ENCODE peak calls at places on chromosomes 11 and 22, in four cellular contexts. S, L, A and D are unnamed samples.

GRCh38 chr11:125305346-125305745 is 140.8 kb downstream of the PKNOX2 start:
- DNase-seq in A (no peak), S (no peak), L (no peak), D (no peak)

GRCh38 chr11:113505046-113505445 is 29.8 kb upstream of the DRD2 start:
- DNase-seq in A (no peak), S (no peak), L (no peak), D (no peak)

GRCh38 chr11:63906585-63906984 is 10.4 kb downstream of the RCOR2 start:
- DNase-seq in L (no peak), S (no peak), A (peak), D (peak)

GRCh38 chr11:73185680-73186293 is 32.3 kb upstream of the P2RY2 start:
- DNase-seq in A (peak), S (no peak), L (no peak), D (peak)

GRCh38 chr22:24416095-24416494 is 11.3 kb upstream of the ADORA2A start:
- DNase-seq in A (no peak), S (no peak), L (no peak), D (no peak)

GRCh38 chr11:47510231-47510630 is 42.7 kb downstream of the CELF1 start:
- DNase-seq in A (no peak), L (no peak), S (no peak), D (no peak)

GRCh38 chr11:119993732-119994131 is 144.2 kb downstream of the TRIM29 start:
- DNase-seq in L (no peak), A (no peak), S (peak), D (no peak)

GRCh38 chr22:39471421-39472141 is 14.8 kb downstream of the MGAT3 start:
- DNase-seq in S (no peak), L (no peak), A (peak), D (no peak)

GRCh38 chr22:46937185-46937584 is 174.7 kb downstream of the TBC1D22A start:
- DNase-seq in L (no peak), A (no peak), S (no peak), D (no peak)

GRCh38 chr11:106733518-106734162 is 284.6 kb downstream of the GUCY1A2 start:
- DNase-seq in S (no peak), A (peak), L (no peak), D (no peak)

GRCh38 chr11:76738618-76739220 is 44.4 kb upstream of the TSKU start:
- DNase-seq in S (no peak), A (no peak), L (no peak), D (no peak)

GRCh38 chr11:65891180-65892136 is 985 bp downstream of the CCDC85B start:
- DNase-seq in L (peak), S (no peak), A (peak), D (no peak)

GRCh38 chr11:128771102-128771501 is 77.2 kb downstream of the FLI1 start:
- DNase-seq in A (no peak), L (no peak), S (no peak), D (no peak)

GRCh38 chr22:26672060-26672471 is 14.7 kb downstream of the MIAT start:
- DNase-seq in L (no peak), S (no peak), A (no peak), D (no peak)

GRCh38 chr22:45064313-45065268 is 54.8 kb upstream of the PHF21B start:
- DNase-seq in S (no peak), A (peak), L (peak), D (no peak)

GRCh38 chr11:57459112-57460016 is 964 bp upstream of the RTN4RL2 start:
- DNase-seq in L (peak), S (no peak), A (no peak), D (no peak)

GRCh38 chr11:108037636-108038035 is 28.9 kb downstream of the CUL5 start:
- DNase-seq in L (no peak), A (peak), S (no peak), D (no peak)